ENCODE peak calls at places on chromosomes 3 and 15, in four cellular contexts. One of them, this sample, is unnamed. For H3K36me3, the result is how much of the 10 kb centered on the place peaks cover.

GRCh38 chr3:64067510-64068346 is 44.4 kb upstream of the PSMD6 start:
- DNase-seq in H7: no peak
- DNase-seq in astrocyte: no peak
- DNase-seq in tibial nerve: no peak
- DNase-seq in this sample: no peak

GRCh38 chr3:182490601-182491485 is 302.5 kb upstream of the ATP11B start:
- DNase-seq in H7: no peak
- DNase-seq in tibial nerve: peak
- DNase-seq in astrocyte: peak
- DNase-seq in this sample: no peak

GRCh38 chr3:55296035-55296434 is 191.1 kb downstream of the WNT5A start:
- DNase-seq in H7: no peak
- DNase-seq in astrocyte: peak
- DNase-seq in tibial nerve: no peak
- DNase-seq in this sample: no peak

GRCh38 chr15:54208786-54209185 is 230.5 kb downstream of the UNC13C start:
- DNase-seq in tibial nerve: no peak
- DNase-seq in H7: no peak
- DNase-seq in astrocyte: no peak
- DNase-seq in this sample: no peak

GRCh38 chr3:170690133-170690981 is 104.5 kb upstream of the SLC7A14 start:
- DNase-seq in astrocyte: no peak
- DNase-seq in H7: peak
- DNase-seq in tibial nerve: peak
- DNase-seq in this sample: peak

GRCh38 chr15:70147778-70148177 is 50.1 kb upstream of the TLE3 start:
- DNase-seq in astrocyte: no peak
- DNase-seq in H7: no peak
- DNase-seq in tibial nerve: no peak
- DNase-seq in this sample: no peak

GRCh38 chr3:133895208-133896001 is at the start of gene RAB6B:
- DNase-seq in H7: peak
- DNase-seq in tibial nerve: no peak
- DNase-seq in astrocyte: peak
- DNase-seq in this sample: no peak

GRCh38 chr3:161691677-161692076 is 195.1 kb downstream of the OTOL1 start:
- DNase-seq in tibial nerve: no peak
- DNase-seq in astrocyte: no peak
- DNase-seq in H7: no peak
- DNase-seq in this sample: no peak

GRCh38 chr3:132785292-132785691 is 63.1 kb upstream of the NPHP3 start:
- DNase-seq in H7: no peak
- DNase-seq in tibial nerve: no peak
- DNase-seq in astrocyte: no peak
- DNase-seq in this sample: no peak

GRCh38 chr3:71312461-71312860 is 271.1 kb downstream of the FOXP1 start:
- DNase-seq in astrocyte: no peak
- DNase-seq in tibial nerve: no peak
- DNase-seq in H7: no peak
- DNase-seq in this sample: no peak

GRCh38 chr15:68644088-68644904 is 65.5 kb downstream of the CORO2B start:
- DNase-seq in astrocyte: peak
- DNase-seq in tibial nerve: no peak
- DNase-seq in H7: peak
- DNase-seq in this sample: no peak

GRCh38 chr3:123072152-123072551 is 5.3 kb downstream of the PDIA5 start:
- DNase-seq in H7: no peak
- DNase-seq in astrocyte: no peak
- DNase-seq in tibial nerve: no peak
- DNase-seq in this sample: no peak

GRCh38 chr3:149179225-149179624 is 42.4 kb downstream of the CP start:
- DNase-seq in H7: no peak
- DNase-seq in tibial nerve: no peak
- DNase-seq in astrocyte: peak
- DNase-seq in this sample: no peak

GRCh38 chr3:154943981-154944380 is 136.1 kb upstream of the MME start:
- DNase-seq in H7: no peak
- DNase-seq in astrocyte: no peak
- DNase-seq in tibial nerve: no peak
- DNase-seq in this sample: no peak

GRCh38 chr3:32577621-32578556 is 7.2 kb upstream of the DYNC1LI1 start:
- DNase-seq in tibial nerve: no peak
- DNase-seq in astrocyte: no peak
- DNase-seq in H7: no peak
- DNase-seq in this sample: no peak

GRCh38 chr3:141302364-141303141 is 65.8 kb upstream of the ZBTB38 start:
- DNase-seq in astrocyte: peak
- DNase-seq in tibial nerve: no peak
- DNase-seq in H7: no peak
- DNase-seq in this sample: no peak

GRCh38 chr3:156614642-156615511 is 59.5 kb upstream of the TIPARP start:
- DNase-seq in astrocyte: peak
- DNase-seq in tibial nerve: no peak
- DNase-seq in H7: no peak
- DNase-seq in this sample: no peak

GRCh38 chr3:159604151-159604581 is 384.5 kb upstream of the IL12A start:
- DNase-seq in tibial nerve: no peak
- DNase-seq in H7: no peak
- DNase-seq in astrocyte: peak
- DNase-seq in this sample: peak

GRCh38 chr15:39183177-39183881 is 397.6 kb upstream of the THBS1 start:
- DNase-seq in tibial nerve: no peak
- DNase-seq in H7: no peak
- DNase-seq in astrocyte: no peak
- DNase-seq in this sample: no peak

GRCh38 chr3:188051801-188052228 is 102.1 kb upstream of the LPP start:
- DNase-seq in H7: no peak
- DNase-seq in astrocyte: peak
- DNase-seq in tibial nerve: peak
- DNase-seq in this sample: no peak

GRCh38 chr3:102192575-102192974 is 242.2 kb upstream of the ZPLD1 start:
- DNase-seq in tibial nerve: no peak
- DNase-seq in H7: no peak
- DNase-seq in astrocyte: no peak
- DNase-seq in this sample: no peak

GRCh38 chr3:13688034-13688433 is 139.1 kb downstream of the FBLN2 start:
- DNase-seq in H7: peak
- DNase-seq in tibial nerve: no peak
- DNase-seq in astrocyte: no peak
- DNase-seq in this sample: no peak

GRCh38 chr15:57376695-57377477 is 581 bp downstream of the CGNL1 start:
- DNase-seq in H7: peak
- DNase-seq in astrocyte: no peak
- DNase-seq in tibial nerve: peak
- DNase-seq in this sample: no peak

GRCh38 chr15:56496635-56497034 is 31.7 kb upstream of the MNS1 start:
- DNase-seq in astrocyte: peak
- DNase-seq in H7: peak
- DNase-seq in tibial nerve: peak
- DNase-seq in this sample: no peak

GRCh38 chr15:73809728-73810501 is 56.8 kb upstream of the INSYN1 start:
- DNase-seq in H7: no peak
- DNase-seq in tibial nerve: no peak
- DNase-seq in astrocyte: no peak
- DNase-seq in this sample: no peak

GRCh38 chr3:13114811-13115615 is 41.8 kb upstream of the IQSEC1 start:
- DNase-seq in H7: no peak
- DNase-seq in tibial nerve: no peak
- DNase-seq in astrocyte: no peak
- DNase-seq in this sample: no peak

GRCh38 chr3:192514081-192514753 is 213.1 kb downstream of the FGF12 start:
- DNase-seq in H7: peak
- DNase-seq in astrocyte: peak
- DNase-seq in tibial nerve: no peak
- DNase-seq in this sample: peak

GRCh38 chr15:67130166-67130565 is 64.8 kb downstream of the SMAD3 start:
- DNase-seq in tibial nerve: no peak
- DNase-seq in H7: no peak
- DNase-seq in astrocyte: no peak
- DNase-seq in this sample: no peak
- H3K36me3 ChIP-seq in tibial nerve: under half
- H3K36me3 ChIP-seq in H7: under half
- H3K36me3 ChIP-seq in astrocyte: under half
- H3K36me3 ChIP-seq in this sample: under half

GRCh38 chr3:58419782-58420512 is 13.7 kb downstream of the PDHB start:
- DNase-seq in tibial nerve: peak
- DNase-seq in astrocyte: no peak
- DNase-seq in H7: no peak
- DNase-seq in this sample: no peak

GRCh38 chr3:58414538-58415197 is 19.0 kb downstream of the PDHB start:
- DNase-seq in tibial nerve: peak
- DNase-seq in H7: peak
- DNase-seq in astrocyte: peak
- DNase-seq in this sample: no peak

GRCh38 chr3:58418227-58418626 is 15.4 kb downstream of the PDHB start:
- DNase-seq in tibial nerve: no peak
- DNase-seq in H7: no peak
- DNase-seq in astrocyte: no peak
- DNase-seq in this sample: no peak

GRCh38 chr3:58416191-58416590 is 17.4 kb downstream of the PDHB start:
- DNase-seq in tibial nerve: no peak
- DNase-seq in H7: no peak
- DNase-seq in astrocyte: no peak
- DNase-seq in this sample: no peak

GRCh38 chr3:58417075-58417474 is 16.6 kb downstream of the PDHB start:
- DNase-seq in H7: no peak
- DNase-seq in tibial nerve: no peak
- DNase-seq in astrocyte: no peak
- DNase-seq in this sample: no peak
- H3K36me3 ChIP-seq in H7: under half
- H3K36me3 ChIP-seq in tibial nerve: under half
- H3K36me3 ChIP-seq in astrocyte: under half
- H3K36me3 ChIP-seq in this sample: under half

GRCh38 chr15:64746921-64747320 is 28.5 kb downstream of the RBPMS2 start:
- DNase-seq in astrocyte: no peak
- DNase-seq in tibial nerve: no peak
- DNase-seq in H7: no peak
- DNase-seq in this sample: no peak
- H3K36me3 ChIP-seq in astrocyte: under half
- H3K36me3 ChIP-seq in tibial nerve: under half
- H3K36me3 ChIP-seq in H7: under half
- H3K36me3 ChIP-seq in this sample: under half

DNA sequence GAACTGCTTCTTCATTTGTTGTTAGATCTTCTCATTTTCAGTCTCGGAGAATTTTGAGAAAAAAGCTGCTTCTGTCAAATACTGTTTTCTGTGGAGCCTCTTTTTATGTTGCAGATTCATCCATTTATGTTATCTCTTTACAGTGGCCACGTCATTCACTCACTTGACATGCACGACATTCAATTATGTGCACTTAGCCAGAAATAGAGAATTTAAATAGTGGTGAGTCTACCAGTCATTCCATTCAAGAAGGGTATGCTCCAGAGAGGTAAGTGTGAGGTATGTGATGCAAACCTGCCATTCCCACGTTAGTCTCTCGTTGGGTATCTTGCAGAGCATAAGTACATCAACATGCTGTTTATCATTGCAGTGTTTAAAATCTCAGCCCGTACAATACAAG is 9.8 kb downstream of the ARPP19 start:
- DNase-seq in astrocyte: no peak
- DNase-seq in H7: no peak
- DNase-seq in tibial nerve: no peak
- DNase-seq in this sample: no peak
- H3K36me3 ChIP-seq in astrocyte: under half
- H3K36me3 ChIP-seq in H7: under half
- H3K36me3 ChIP-seq in tibial nerve: under half
- H3K36me3 ChIP-seq in this sample: under half

DNA sequence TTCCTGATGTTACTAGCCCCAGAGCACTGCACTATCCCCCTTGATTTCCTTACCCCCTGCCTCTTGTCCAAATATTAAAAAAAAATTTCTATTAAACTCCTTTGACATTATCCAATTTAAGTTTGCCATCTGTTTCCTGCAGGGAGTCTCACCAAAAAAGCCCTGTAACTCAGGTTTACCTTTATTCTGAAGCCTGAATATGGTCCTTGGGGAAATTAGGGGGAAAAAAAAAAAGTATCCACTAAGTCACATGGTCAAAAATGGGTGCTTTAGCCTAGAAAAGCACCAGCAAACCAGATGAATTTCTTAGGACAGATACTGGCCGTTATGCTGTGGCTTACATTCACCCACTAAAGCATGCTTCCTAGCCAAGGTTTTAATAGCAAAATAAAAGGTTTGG is 395.0 kb downstream of the LSAMP start:
- DNase-seq in H7: no peak
- DNase-seq in tibial nerve: no peak
- DNase-seq in astrocyte: no peak
- DNase-seq in this sample: no peak
- H3K36me3 ChIP-seq in H7: under half
- H3K36me3 ChIP-seq in tibial nerve: under half
- H3K36me3 ChIP-seq in astrocyte: under half
- H3K36me3 ChIP-seq in this sample: under half

GRCh38 chr15:60396100-60396499 is 1.7 kb downstream of the ANXA2 start:
- DNase-seq in H7: no peak
- DNase-seq in astrocyte: no peak
- DNase-seq in tibial nerve: no peak
- DNase-seq in this sample: no peak
- H3K36me3 ChIP-seq in H7: under half
- H3K36me3 ChIP-seq in astrocyte: under half
- H3K36me3 ChIP-seq in tibial nerve: under half
- H3K36me3 ChIP-seq in this sample: under half

DNA sequence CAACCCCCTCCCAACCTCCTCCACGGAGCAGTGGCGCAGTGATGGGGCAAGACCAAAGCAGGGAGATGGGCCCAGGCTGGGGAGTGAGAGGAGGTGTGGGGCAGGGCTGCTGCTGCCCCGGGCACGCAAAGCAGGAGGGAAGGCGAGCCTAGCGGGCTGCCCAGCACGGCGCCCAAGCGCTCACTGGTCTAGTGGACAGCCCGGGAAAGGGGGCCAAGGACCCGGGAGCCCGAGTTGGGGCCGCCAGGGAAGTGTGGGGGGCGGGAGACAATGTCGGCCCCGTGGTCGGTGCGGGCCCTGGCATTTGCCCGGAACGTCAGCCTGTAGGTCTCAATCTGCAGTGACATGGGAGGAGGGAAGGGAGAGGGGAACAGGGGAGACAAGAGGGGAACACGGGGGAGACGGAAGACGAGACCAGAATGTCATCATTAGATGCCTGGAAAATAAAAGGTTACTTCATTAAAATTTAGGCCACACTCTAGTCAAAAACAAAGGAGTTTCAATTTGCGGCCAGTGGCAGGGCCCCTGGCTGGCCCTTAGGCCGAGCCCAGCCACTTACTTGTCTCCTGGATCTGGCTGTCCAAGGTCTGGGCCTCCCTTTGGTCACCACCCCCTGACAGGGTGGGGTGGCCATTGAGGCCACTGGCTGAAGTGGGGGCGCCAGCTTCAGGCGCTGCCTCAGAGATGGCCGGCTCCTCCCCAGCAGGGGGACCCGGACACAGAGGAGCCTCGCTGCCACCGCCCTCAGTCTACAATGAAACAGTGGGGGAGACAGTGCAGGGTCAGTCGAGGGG is 49.9 kb downstream of the DHX30 start:
- DNase-seq in astrocyte: no peak
- DNase-seq in H7: peak
- DNase-seq in tibial nerve: no peak
- DNase-seq in this sample: no peak
- H3K36me3 ChIP-seq in astrocyte: under half
- H3K36me3 ChIP-seq in H7: under half
- H3K36me3 ChIP-seq in tibial nerve: under half
- H3K36me3 ChIP-seq in this sample: under half

GRCh38 chr3:99753268-99753975 is 64.2 kb upstream of the CMSS1 start:
- DNase-seq in tibial nerve: peak
- DNase-seq in astrocyte: peak
- DNase-seq in H7: peak
- DNase-seq in this sample: no peak
- H3K36me3 ChIP-seq in tibial nerve: under half
- H3K36me3 ChIP-seq in astrocyte: under half
- H3K36me3 ChIP-seq in H7: under half
- H3K36me3 ChIP-seq in this sample: under half